ENCODE peak calls at places on chromosomes 6 and 20, in ten cellular contexts. V is DMS153; Z is epithelial cell of proximal tubule; U is EH; E is IMR-90; B is activated effector memory CD4-positive, alpha-beta T cell treated with anti-CD3 and anti-CD28 coated beads, Interleukin-2, amount 50 U/mL, for 16 hours; A is NCI-H2081; O is upper lobe of left lung; S is stimulated activated CD4-positive, alpha-beta T cell treated with anti-CD3 and anti-CD28 coated beads, Interleukin-1b, Interleukin-23, amount 100 ng/mL, for 1 hour; I is nephron progenitor cell. Y is an unnamed sample.
A peak's percentile ranks its signal among the peaks of the same experiment; 100 is the strongest.

GRCh38 chr6:15522026-15522425 is 140.8 kb downstream of the DTNBP1 start:
- DNase-seq in V (no peak), Z (no peak), U (no peak), E (no peak), B (no peak), A (no peak), O (no peak), S (no peak), I (no peak), Y (peak; percentile 39)

GRCh38 chr6:143673638-143674037 is 4.1 kb upstream of the PHACTR2 start:
- DNase-seq in V (no peak), Z (no peak), U (peak; percentile 70), E (peak; percentile 77), B (no peak), A (no peak), O (peak; percentile 51), S (no peak), I (peak; percentile 7), Y (no peak)

GRCh38 chr20:49754596-49754995 is 40.9 kb upstream of the B4GALT5 start:
- DNase-seq in V (no peak), Z (no peak), U (no peak), E (no peak), B (no peak), A (no peak), O (no peak), S (no peak), I (no peak), Y (no peak)

GRCh38 chr20:60046011-60046413 is 87.8 kb downstream of the CDH26 start:
- DNase-seq in V (no peak), Z (no peak), U (peak; percentile 80), E (peak; percentile 72), B (no peak), A (no peak), O (no peak), S (no peak), I (no peak), Y (no peak)

GRCh38 chr20:46572790-46573189 is 22.3 kb upstream of the OCSTAMP start:
- DNase-seq in V (no peak), Z (no peak), U (no peak), E (no peak), B (no peak), A (no peak), O (no peak), S (no peak), I (no peak), Y (no peak)

GRCh38 chr6:118665011-118665410 is 13.6 kb upstream of the CEP85L start:
- DNase-seq in V (no peak), Z (no peak), U (no peak), E (no peak), B (no peak), A (no peak), O (no peak), S (no peak), I (no peak), Y (no peak)

GRCh38 chr20:24971702-24972101 is 20.8 kb downstream of the APMAP start:
- DNase-seq in V (no peak), Z (no peak), U (no peak), E (no peak), B (no peak), A (no peak), O (peak; percentile 3), S (no peak), I (no peak), Y (peak; percentile 12)

GRCh38 chr6:166258854-166259276 is 49.3 kb downstream of the PRR18 start:
- DNase-seq in V (no peak), Z (no peak), U (no peak), E (no peak), B (peak; percentile 82), A (no peak), O (peak; percentile 71), S (no peak), I (no peak), Y (no peak)

GRCh38 chr6:156720739-156721714 is 56.2 kb upstream of the ARID1B start:
- DNase-seq in V (no peak), Z (peak; percentile 60), U (no peak), E (peak; percentile 31), B (no peak), A (no peak), O (peak; percentile 70), S (no peak), I (no peak), Y (peak; percentile 83)

GRCh38 chr20:24721891-24722530 is 227.1 kb upstream of the CST7 start:
- DNase-seq in V (no peak), Z (no peak), U (no peak), E (no peak), B (no peak), A (no peak), O (no peak), S (no peak), I (no peak), Y (no peak)

GRCh38 chr6:131038612-131039344 is 24.3 kb downstream of the EPB41L2 start:
- DNase-seq in V (no peak), Z (no peak), U (peak; percentile 49), E (peak; percentile 71), B (no peak), A (no peak), O (no peak), S (no peak), I (no peak), Y (no peak)

GRCh38 chr6:16626650-16627049 is 134.6 kb downstream of the ATXN1 start:
- DNase-seq in V (no peak), Z (no peak), U (no peak), E (no peak), B (no peak), A (no peak), O (no peak), S (no peak), I (no peak), Y (no peak)

GRCh38 chr6:90087103-90087833 is 193.0 kb downstream of the GJA10 start:
- DNase-seq in V (no peak), Z (no peak), U (no peak), E (peak; percentile 64), B (no peak), A (no peak), O (no peak), S (no peak), I (no peak), Y (no peak)

GRCh38 chr6:119493980-119494379 is 144.4 kb upstream of the MAN1A1 start:
- DNase-seq in V (peak; percentile 93), Z (no peak), U (no peak), E (no peak), B (no peak), A (peak; percentile 74), O (no peak), S (no peak), I (no peak), Y (no peak)

GRCh38 chr20:46965124-46965455 is 70.4 kb downstream of the EYA2 start:
- DNase-seq in V (no peak), Z (no peak), U (no peak), E (no peak), B (no peak), A (no peak), O (no peak), S (no peak), I (no peak), Y (no peak)

GRCh38 chr6:22099241-22099640 is 197.6 kb downstream of the PRL start:
- DNase-seq in V (no peak), Z (no peak), U (no peak), E (no peak), B (no peak), A (peak; percentile 78), O (no peak), S (no peak), I (no peak), Y (no peak)

GRCh38 chr20:22797103-22797502 is 212.7 kb upstream of the FOXA2 start:
- DNase-seq in V (no peak), Z (no peak), U (no peak), E (peak; percentile 3), B (no peak), A (no peak), O (no peak), S (no peak), I (no peak), Y (no peak)